ENCODE peak calls at places on chromosomes 16 and 17, in seven cellular contexts. L is B cell, J is GM12865, U is Peyer's patch, B is GM23338, P is heart right ventricle, F is HL-60. T is an unnamed sample.

GRCh38 chr17:74892974-74893911 is at the start of gene FADS6:
- DNase-seq in L (no peak), J (no peak), U (peak; percentile 76), B (peak; percentile 45), P (no peak), F (no peak), T (no peak)

GRCh38 chr17:251531-251930 is 70.1 kb upstream of the DOC2B start:
- DNase-seq in L (no peak), J (no peak), U (peak; percentile 31), B (no peak), P (no peak), F (no peak), T (no peak)

GRCh38 chr16:85567101-85567866 is 45.8 kb upstream of the GSE1 start:
- DNase-seq in L (no peak), J (no peak), U (peak; percentile 85), B (peak; percentile 56), P (no peak), F (peak; percentile 87), T (no peak)

GRCh38 chr16:9908613-9909012 is 273.6 kb downstream of the GRIN2A start:
- DNase-seq in L (no peak), J (peak; percentile 41), U (no peak), B (no peak), P (peak; percentile 26), F (no peak), T (no peak)

GRCh38 chr17:36464765-36465088 is 21.8 kb upstream of the ZNHIT3 start:
- DNase-seq in L (no peak), J (no peak), U (no peak), B (peak; percentile 75), P (no peak), F (no peak), T (no peak)

GRCh38 chr17:74157366-74157765 is 46.1 kb upstream of the RPL38 start:
- DNase-seq in L (no peak), J (no peak), U (no peak), B (no peak), P (no peak), F (no peak), T (no peak)

GRCh38 chr16:3131755-3132377 is 3.0 kb upstream of the ZNF213 start:
- DNase-seq in L (no peak), J (no peak), U (peak; percentile 72), B (peak; percentile 90), P (no peak), F (peak; percentile 64), T (no peak)

GRCh38 chr16:66751135-66751991 is at the start of gene DYNC1LI2:
- DNase-seq in L (peak; percentile 98), J (peak; percentile 87), U (peak; percentile 84), B (peak; percentile 83), P (peak; percentile 83), F (peak; percentile 78), T (peak; percentile 20)

GRCh38 chr16:71345031-71345430 is 13.5 kb upstream of the CALB2 start:
- DNase-seq in L (no peak), J (no peak), U (no peak), B (peak; percentile 28), P (no peak), F (no peak), T (no peak)

GRCh38 chr17:2592974-2593845 is at the start of gene PAFAH1B1:
- DNase-seq in L (peak; percentile 99), J (peak; percentile 96), U (peak; percentile 95), B (peak; percentile 90), P (peak; percentile 94), F (peak; percentile 78), T (peak; percentile 21)

GRCh38 chr17:81713004-81713555 is 996 bp downstream of the SLC25A10 start:
- DNase-seq in L (no peak), J (no peak), U (no peak), B (no peak), P (no peak), F (no peak), T (no peak)

GRCh38 chr17:49881054-49881402 is 33.2 kb upstream of the TAC4 start:
- DNase-seq in L (no peak), J (no peak), U (no peak), B (peak; percentile 46), P (no peak), F (no peak), T (no peak)

GRCh38 chr16:56812884-56813283 is 52.1 kb upstream of the SLC12A3 start:
- DNase-seq in L (no peak), J (no peak), U (no peak), B (no peak), P (no peak), F (no peak), T (no peak)

GRCh38 chr16:54939537-54940278 is 9.0 kb downstream of the IRX5 start:
- DNase-seq in L (no peak), J (no peak), U (no peak), B (peak; percentile 63), P (no peak), F (no peak), T (no peak)

GRCh38 chr17:73304438-73304837 is 7.4 kb downstream of the CDC42EP4 start:
- DNase-seq in L (no peak), J (no peak), U (no peak), B (no peak), P (no peak), F (no peak), T (no peak)

GRCh38 chr16:28838558-28838918 is 7.6 kb downstream of the TUFM start:
- DNase-seq in L (no peak), J (no peak), U (no peak), B (no peak), P (no peak), F (no peak), T (no peak)

GRCh38 chr16:4042581-4042980 is 73.7 kb downstream of the ADCY9 start:
- DNase-seq in L (no peak), J (no peak), U (peak; percentile 26), B (no peak), P (no peak), F (no peak), T (no peak)

GRCh38 chr17:63402808-63403207 is 43.3 kb downstream of the CYB561 start:
- DNase-seq in L (no peak), J (no peak), U (no peak), B (no peak), P (no peak), F (no peak), T (peak; percentile 67)

GRCh38 chr16:2475413-2476344 is 752 bp downstream of the TBC1D24 start:
- DNase-seq in L (peak; percentile 72), J (peak; percentile 44), U (no peak), B (peak; percentile 61), P (no peak), F (no peak), T (no peak)

GRCh38 chr17:35312790-35313711 is 60.4 kb downstream of the SLFN11 start:
- DNase-seq in L (peak; percentile 49), J (peak; percentile 84), U (peak; percentile 87), B (peak; percentile 85), P (peak; percentile 33), F (peak; percentile 67), T (peak; percentile 56)

DNA sequence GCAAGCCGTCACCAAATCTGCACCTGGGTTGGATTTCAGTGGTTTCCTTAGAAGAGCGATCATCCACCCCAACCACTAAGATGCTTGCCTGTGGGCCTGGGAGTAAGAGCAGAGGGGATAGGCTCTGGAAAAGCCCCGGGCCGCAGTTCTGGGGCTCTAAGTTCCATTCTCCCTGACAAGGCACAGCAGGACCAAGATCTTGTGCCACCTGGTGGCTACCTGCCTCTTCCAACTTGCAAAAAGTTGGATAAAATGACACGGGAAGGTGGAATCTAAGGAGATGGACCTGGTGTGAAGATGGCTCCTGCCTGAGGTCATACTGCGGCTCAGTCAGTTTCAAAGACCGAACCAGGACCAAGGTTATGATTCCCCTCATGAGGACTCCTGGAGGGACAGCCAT is 42.3 kb downstream of the ABCC12 start:
- DNase-seq in L (no peak), J (no peak), U (no peak), B (peak; percentile 51), P (no peak), F (no peak), T (no peak)
- TF ChIP-seq CTCF in L (no peak), J (peak; percentile 5), U (no peak), B (peak; percentile 60), P (no peak), F (no peak), T (peak; percentile 8)

GRCh38 chr17:57662644-57663308 is 82.3 kb downstream of the CCDC182 start:
- DNase-seq in L (no peak), J (peak; percentile 87), U (peak; percentile 91), B (peak; percentile 97), P (peak; percentile 97), F (peak; percentile 87), T (peak; percentile 98)
- TF ChIP-seq CTCF in L (no peak), J (no peak), U (no peak), B (no peak), P (no peak), F (no peak), T (no peak)

DNA sequence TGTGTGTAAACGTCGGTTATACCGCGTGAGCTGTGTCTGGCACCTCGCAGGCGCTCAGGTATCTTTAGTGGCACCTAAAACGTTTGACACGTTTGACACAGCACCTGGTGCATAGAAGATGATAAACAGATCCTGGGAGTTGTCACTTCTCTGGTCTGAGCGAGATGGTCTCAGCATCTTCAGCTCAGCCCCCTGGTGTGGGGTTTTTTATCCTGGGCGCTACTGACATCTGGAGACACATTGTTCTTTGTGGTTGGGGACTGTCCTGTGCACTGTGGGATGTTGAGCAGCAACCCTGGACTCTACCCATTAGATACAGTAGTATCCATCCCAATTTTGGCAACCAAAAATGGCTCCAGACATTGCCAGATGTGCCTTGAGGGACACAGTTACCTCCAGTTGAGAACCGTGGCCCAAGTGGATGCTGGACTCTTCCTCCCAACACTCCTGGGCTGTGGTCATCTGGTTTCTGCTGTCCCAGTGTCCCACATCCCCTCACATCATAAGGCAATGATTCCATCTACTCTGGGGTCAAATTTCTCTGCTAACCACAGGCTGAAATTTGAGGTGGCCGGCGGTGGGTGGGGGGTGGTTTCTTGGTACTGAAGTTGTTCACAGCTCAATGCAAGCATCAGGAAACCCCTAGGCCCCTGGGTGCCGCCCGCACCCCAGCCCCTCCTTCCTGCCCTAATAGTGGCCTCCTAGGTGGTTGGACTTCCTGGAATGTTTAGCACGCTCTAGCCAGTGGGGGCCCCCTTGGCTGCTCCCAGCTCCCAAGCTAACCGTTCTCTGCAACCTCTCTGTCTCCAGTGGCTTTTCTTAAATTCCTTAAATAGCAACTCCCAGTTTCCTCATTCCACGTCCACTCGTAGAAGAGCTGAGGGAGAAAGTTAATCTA is 124.7 kb downstream of the ABCC1 start:
- DNase-seq in L (no peak), J (no peak), U (no peak), B (peak; percentile 79), P (no peak), F (peak; percentile 86), T (peak; percentile 81)
- TF ChIP-seq CTCF in L (no peak), J (no peak), U (no peak), B (no peak), P (no peak), F (no peak), T (no peak)

GRCh38 chr17:29283496-29283895 is 10.5 kb downstream of the NUFIP2 start:
- DNase-seq in L (no peak), J (no peak), U (no peak), B (no peak), P (no peak), F (no peak), T (no peak)
- TF ChIP-seq CTCF in L (no peak), J (no peak), U (no peak), B (peak; percentile 5), P (no peak), F (no peak), T (no peak)

GRCh38 chr17:8275421-8276290 is 12.8 kb upstream of the RANGRF start:
- DNase-seq in L (no peak), J (no peak), U (no peak), B (no peak), P (no peak), F (no peak), T (no peak)
- TF ChIP-seq CTCF in L (no peak), J (no peak), U (no peak), B (no peak), P (no peak), F (no peak), T (no peak)

T was measured in AG04450.